ENCODE peak calls at places on chromosomes 6 and 20, in eight cellular contexts. V, A, T, Z, L, F, C and P are unnamed samples.

GRCh38 chr20:23114018-23114417 is 27.9 kb upstream of the CD93 start:
- DNase-seq in C (no peak), T (no peak), F (no peak), Z (no peak), V (no peak), A (peak), L (peak), P (no peak)

GRCh38 chr20:40532103-40532502 is 156.9 kb downstream of the MAFB start:
- DNase-seq in F (no peak), V (no peak), A (peak), L (no peak), T (no peak), C (no peak), Z (no peak), P (peak)

GRCh38 chr6:1321715-1322114 is 9.8 kb downstream of the FOXQ1 start:
- DNase-seq in Z (peak), F (no peak), A (peak), C (no peak), V (no peak), T (no peak), L (peak), P (no peak)

GRCh38 chr6:129195666-129196065 is 312.7 kb downstream of the LAMA2 start:
- DNase-seq in L (no peak), C (no peak), A (no peak), T (no peak), F (no peak), V (no peak), Z (peak), P (no peak)

GRCh38 chr6:43149260-43149659 is 21.8 kb upstream of the SRF start:
- DNase-seq in V (no peak), F (no peak), Z (peak), C (no peak), L (no peak), A (no peak), T (no peak), P (no peak)

GRCh38 chr20:40717343-40717865 is 28.4 kb upstream of the MAFB start:
- DNase-seq in V (no peak), Z (no peak), F (no peak), T (no peak), C (no peak), L (no peak), A (no peak), P (no peak)

GRCh38 chr6:143060806-143061596 is at the start of gene AIG1:
- DNase-seq in L (no peak), F (no peak), C (peak), T (no peak), A (no peak), Z (no peak), V (peak), P (peak)

GRCh38 chr6:11163932-11164331 is 52.4 kb upstream of the ERVFRD-1 start:
- DNase-seq in Z (no peak), V (no peak), T (no peak), L (no peak), A (no peak), F (no peak), C (no peak), P (no peak)

GRCh38 chr20:56259948-56260347 is 11.4 kb downstream of the MC3R start:
- DNase-seq in A (no peak), V (no peak), C (no peak), F (no peak), Z (no peak), L (no peak), T (no peak), P (no peak)